ENCODE peak calls at places on chromosome 4, in eight cellular contexts. N, T, B, C, M, F, G and S are unnamed samples.

GRCh38 chr4:150943831-150944230 is 71.3 kb downstream of the LRBA start:
- DNase-seq in N (no peak), T (peak; percentile 14), B (peak; percentile 7), C (no peak), M (no peak), F (no peak), G (no peak), S (no peak)

GRCh38 chr4:148026022-148026421 is 294.1 kb downstream of the ARHGAP10 start:
- DNase-seq in N (no peak), T (no peak), B (no peak), C (no peak), M (peak; percentile 34), F (no peak), G (no peak), S (no peak)

GRCh38 chr4:7872264-7872771 is 67.3 kb downstream of the AFAP1 start:
- DNase-seq in N (peak; percentile 87), T (no peak), B (no peak), C (no peak), M (peak; percentile 79), F (no peak), G (no peak), S (peak; percentile 55)

GRCh38 chr4:87932718-87933136 is 42.8 kb upstream of the SPP1 start:
- DNase-seq in N (no peak), T (no peak), B (no peak), C (no peak), M (no peak), F (no peak), G (no peak), S (no peak)

GRCh38 chr4:71133491-71133890 is 140.0 kb downstream of the DCK start:
- DNase-seq in N (no peak), T (no peak), B (no peak), C (no peak), M (no peak), F (no peak), G (no peak), S (no peak)

GRCh38 chr4:183765121-183765990 is 106.3 kb downstream of the TRAPPC11 start:
- DNase-seq in N (no peak), T (no peak), B (no peak), C (no peak), M (no peak), F (no peak), G (no peak), S (no peak)

GRCh38 chr4:40672528-40673522 is 43.2 kb upstream of the RBM47 start:
- DNase-seq in N (peak; percentile 57), T (peak; percentile 100), B (peak; percentile 29), C (peak; percentile 68), M (peak; percentile 86), F (peak; percentile 69), G (no peak), S (no peak)

GRCh38 chr4:115514675-115515074 is 401.3 kb upstream of the NDST4 start:
- DNase-seq in N (no peak), T (no peak), B (no peak), C (no peak), M (no peak), F (no peak), G (no peak), S (no peak)

GRCh38 chr4:15729910-15730533 is 27.2 kb downstream of the BST1 start:
- DNase-seq in N (peak; percentile 57), T (peak; percentile 42), B (peak; percentile 12), C (no peak), M (no peak), F (peak; percentile 54), G (peak; percentile 11), S (peak; percentile 60)

GRCh38 chr4:101019941-101020401 is 327.4 kb downstream of the PPP3CA start:
- DNase-seq in N (no peak), T (peak; percentile 94), B (no peak), C (no peak), M (no peak), F (peak; percentile 85), G (no peak), S (no peak)

GRCh38 chr4:113406723-113407016 is 354.9 kb downstream of the CAMK2D start:
- DNase-seq in N (peak; percentile 69), T (no peak), B (no peak), C (no peak), M (no peak), F (no peak), G (no peak), S (no peak)